ENCODE peak calls at places on chromosomes 13 and 19, in five cellular contexts. R is IMR-90, N is left lung, S is fibroblast of lung, E is upper lobe of right lung. C is an unnamed sample.

GRCh38 chr19:7925171-7925837 is 631 bp downstream of the CTXN1 start:
- DNase-seq in R (peak; percentile 73), N (peak; percentile 90), S (peak; percentile 71), E (peak; percentile 85), C (peak; percentile 54)

GRCh38 chr19:41436664-41436951 is 3.1 kb downstream of the DMAC2 start:
- DNase-seq in R (no peak), N (no peak), S (no peak), E (no peak), C (no peak)

GRCh38 chr19:4375164-4375619 is 25.2 kb downstream of the SH3GL1 start:
- DNase-seq in R (no peak), N (peak; percentile 87), S (no peak), E (peak; percentile 83), C (no peak)

GRCh38 chr13:28449826-28450773 is 44.8 kb downstream of the FLT1 start:
- DNase-seq in R (no peak), N (no peak), S (no peak), E (no peak), C (no peak)

GRCh38 chr13:67355791-67356190 is 125.7 kb upstream of the PCDH9 start:
- DNase-seq in R (no peak), N (no peak), S (no peak), E (no peak), C (no peak)

GRCh38 chr13:112469071-112469745 is 93.1 kb downstream of the SPACA7 start:
- DNase-seq in R (no peak), N (no peak), S (no peak), E (peak; percentile 47), C (no peak)

GRCh38 chr13:34258646-34259386 is 440.9 kb downstream of the RFC3 start:
- DNase-seq in R (no peak), N (no peak), S (no peak), E (no peak), C (no peak)

GRCh38 chr19:54315956-54316355 is 3.0 kb upstream of the LILRA5 start:
- DNase-seq in R (no peak), N (no peak), S (no peak), E (no peak), C (no peak)

GRCh38 chr19:42254083-42254849 is 662 bp downstream of the ERF start:
- DNase-seq in R (peak; percentile 32), N (peak; percentile 91), S (peak; percentile 57), E (peak; percentile 85), C (peak; percentile 51)

GRCh38 chr13:113785051-113786010 is 26.3 kb downstream of the TMEM255B start:
- DNase-seq in R (peak; percentile 74), N (no peak), S (peak; percentile 77), E (peak; percentile 35), C (no peak)

GRCh38 chr13:25699056-25699455 is 327.3 kb downstream of the ATP8A2 start:
- DNase-seq in R (no peak), N (no peak), S (no peak), E (no peak), C (no peak)

GRCh38 chr13:19864018-19864338 is 529 bp upstream of the ZMYM5 start:
- DNase-seq in R (no peak), N (no peak), S (peak; percentile 90), E (peak; percentile 92), C (peak; percentile 31)

GRCh38 chr19:2180114-2180513 is 16.4 kb downstream of the DOT1L start:
- DNase-seq in R (no peak), N (no peak), S (no peak), E (no peak), C (no peak)

GRCh38 chr19:1992759-1993260 is 22.7 kb downstream of the BTBD2 start:
- DNase-seq in R (no peak), N (no peak), S (no peak), E (no peak), C (no peak)

GRCh38 chr19:47107201-47107952 is 6.2 kb downstream of the ZC3H4 start:
- DNase-seq in R (peak; percentile 45), N (no peak), S (peak; percentile 42), E (no peak), C (no peak)

GRCh38 chr19:41821003-41821735 is 23.3 kb downstream of the LYPD4 start:
- DNase-seq in R (peak; percentile 15), N (no peak), S (peak; percentile 15), E (peak; percentile 57), C (no peak)

GRCh38 chr19:38290631-38291147 is 13.4 kb upstream of the C19orf33 start:
- DNase-seq in R (peak; percentile 98), N (peak; percentile 77), S (peak; percentile 91), E (peak; percentile 82), C (no peak)

GRCh38 chr13:59609421-59609820 is 554.3 kb downstream of the DIAPH3 start:
- DNase-seq in R (no peak), N (no peak), S (no peak), E (no peak), C (no peak)

GRCh38 chr13:99911965-99912566 is 59.5 kb downstream of the ZIC5 start:
- DNase-seq in R (no peak), N (no peak), S (no peak), E (no peak), C (no peak)

GRCh38 chr19:12667903-12668302 is 1.3 kb downstream of the WDR83 start:
- DNase-seq in R (no peak), N (no peak), S (no peak), E (no peak), C (no peak)

GRCh38 chr13:40895207-40895606 is 105.8 kb downstream of the SLC25A15 start:
- DNase-seq in R (no peak), N (no peak), S (no peak), E (no peak), C (no peak)

GRCh38 chr19:17243854-17244617 is 1.7 kb downstream of the NR2F6 start:
- DNase-seq in R (peak; percentile 20), N (no peak), S (peak; percentile 38), E (peak; percentile 80), C (no peak)

GRCh38 chr13:51518847-51519246 is 65.4 kb upstream of the WDFY2 start:
- DNase-seq in R (peak; percentile 40), N (no peak), S (no peak), E (no peak), C (no peak)

GRCh38 chr19:16795731-16796130 is 33.5 kb upstream of the SIN3B start:
- DNase-seq in R (no peak), N (no peak), S (no peak), E (no peak), C (no peak)

DNA sequence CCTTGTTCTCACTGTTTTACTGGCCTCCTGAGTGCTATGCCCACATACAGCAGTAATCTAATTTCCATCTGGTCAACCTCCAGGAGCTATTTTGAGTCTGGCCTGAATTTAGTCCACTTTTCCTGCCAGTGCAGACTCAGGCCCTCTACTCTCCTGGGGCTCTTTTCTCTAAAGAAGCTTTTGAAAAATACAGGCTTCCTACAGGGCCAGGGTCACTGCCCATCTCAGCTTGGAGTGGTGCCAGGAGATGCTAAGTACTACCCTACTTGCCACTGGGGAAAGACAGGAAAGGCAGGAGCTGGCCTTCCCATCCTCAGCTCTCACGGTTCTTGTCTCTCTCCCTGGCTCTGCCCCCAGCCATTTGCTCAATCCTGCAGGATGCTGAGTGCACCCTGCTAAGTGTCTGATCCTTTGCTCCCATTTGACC is 101.7 kb upstream of the SERP2 start:
- DNase-seq in R (no peak), N (no peak), S (no peak), E (no peak), C (no peak)
- H3K27ac ChIP-seq in R (no peak overlapping the region), N (peak overlapping the region; percentile 54), S (no peak overlapping the region), E (peak overlapping the region; percentile 51), C (no peak overlapping the region)

DNA sequence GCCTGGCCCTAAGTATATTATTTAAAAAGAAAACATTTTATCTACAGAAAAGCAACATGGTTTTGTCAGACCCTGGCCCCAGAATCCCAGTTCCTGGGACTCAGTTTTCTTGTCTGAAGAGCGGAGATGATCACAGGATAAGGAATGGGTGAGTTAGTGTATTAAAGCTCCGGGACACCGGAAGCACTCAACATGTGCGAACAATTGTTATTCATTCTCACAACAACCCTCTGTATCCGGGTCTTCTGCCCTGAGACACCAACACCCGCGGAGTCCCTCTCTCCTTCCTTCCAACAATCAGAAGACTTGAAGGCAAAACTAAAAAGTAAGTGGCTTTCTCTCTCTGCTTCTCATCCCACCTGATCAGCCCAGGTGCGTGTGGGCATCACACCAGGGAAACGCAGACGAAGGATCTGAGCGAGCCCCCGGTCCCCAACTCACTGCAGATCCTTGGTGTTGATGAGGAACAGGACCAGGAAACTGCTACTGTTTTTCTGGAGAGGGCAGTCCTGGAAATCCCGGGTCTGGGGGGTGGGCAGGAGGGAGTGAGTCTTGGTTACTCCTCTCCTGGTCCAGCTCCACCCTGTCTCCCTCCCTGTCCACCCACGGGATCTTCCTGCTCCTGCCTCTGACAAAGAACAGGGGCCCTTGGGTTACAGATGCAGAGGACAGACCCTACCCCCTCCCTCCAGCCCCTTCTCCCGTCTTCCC is 2.0 kb downstream of the GPR108 start:
- DNase-seq in R (no peak), N (peak; percentile 40), S (no peak), E (no peak), C (no peak)
- H3K27ac ChIP-seq in R (no peak overlapping the region), N (peak overlapping the region; percentile 96), S (no peak overlapping the region), E (no peak overlapping the region), C (peak overlapping the region; percentile 83)

GRCh38 chr19:33511346-33511745 is 10.2 kb downstream of the PEPD start:
- DNase-seq in R (no peak), N (no peak), S (no peak), E (no peak), C (no peak)
- H3K27ac ChIP-seq in R (no peak overlapping the region), N (no peak overlapping the region), S (no peak overlapping the region), E (no peak overlapping the region), C (no peak overlapping the region)

GRCh38 chr19:802888-803561 is 5.8 kb downstream of the PTBP1 start:
- DNase-seq in R (no peak), N (no peak), S (peak; percentile 35), E (no peak), C (no peak)
- H3K27ac ChIP-seq in R (no peak overlapping the region), N (peak overlapping the region; percentile 95), S (peak overlapping the region; percentile 60), E (peak overlapping the region; percentile 30), C (no peak overlapping the region)

GRCh38 chr19:10796653-10797052 is 39.4 kb downstream of the TMED1 start:
- DNase-seq in R (no peak), N (no peak), S (no peak), E (no peak), C (no peak)
- H3K27ac ChIP-seq in R (no peak overlapping the region), N (no peak overlapping the region), S (no peak overlapping the region), E (no peak overlapping the region), C (peak overlapping the region; percentile 94)

GRCh38 chr19:40413291-40413994 is at the start of gene PRX:
- DNase-seq in R (no peak), N (peak; percentile 33), S (no peak), E (no peak), C (no peak)

GRCh38 chr19:40415799-40416198 is 2.6 kb upstream of the PRX start:
- DNase-seq in R (no peak), N (no peak), S (no peak), E (no peak), C (no peak)

GRCh38 chr19:40416918-40417713 is 3.9 kb upstream of the PRX start:
- DNase-seq in R (peak; percentile 35), N (peak; percentile 81), S (no peak), E (no peak), C (no peak)

GRCh38 chr19:40412866-40413265 is 312 bp downstream of the PRX start:
- DNase-seq in R (no peak), N (no peak), S (no peak), E (no peak), C (no peak)

GRCh38 chr19:40414536-40415535 is 1.7 kb upstream of the PRX start:
- DNase-seq in R (no peak), N (peak; percentile 62), S (no peak), E (no peak), C (no peak)
- H3K27ac ChIP-seq in R (no peak overlapping the region), N (peak overlapping the region; percentile 51), S (no peak overlapping the region), E (peak overlapping the region; percentile 51), C (no peak overlapping the region)